ENCODE peak calls at places on chromosome 16, in nine cellular contexts. W, Y, H, V, T, D, C, K and U are unnamed samples.

GRCh38 chr16:68889508-68890150 is 46.3 kb downstream of the TANGO6 start:
- DNase-seq in W (no peak), Y (no peak), H (no peak), V (no peak), T (no peak), D (no peak), C (no peak), K (no peak), U (no peak)

GRCh38 chr16:72985148-72985882 is 62.6 kb downstream of the ZFHX3 start:
- DNase-seq in W (no peak), Y (no peak), H (no peak), V (no peak), T (no peak), D (peak), C (peak), K (no peak), U (no peak)

GRCh38 chr16:72952404-72953301 is 95.3 kb downstream of the ZFHX3 start:
- DNase-seq in W (no peak), Y (no peak), H (peak), V (no peak), T (no peak), D (peak), C (no peak), K (no peak), U (no peak)

GRCh38 chr16:30533748-30534367 is 800 bp downstream of the ZNF747 start:
- DNase-seq in W (no peak), Y (no peak), H (no peak), V (no peak), T (no peak), D (no peak), C (no peak), K (no peak), U (no peak)

GRCh38 chr16:3170440-3171180 is 17.4 kb upstream of the OR1F1 start:
- DNase-seq in W (no peak), Y (no peak), H (no peak), V (no peak), T (no peak), D (no peak), C (no peak), K (no peak), U (no peak)

GRCh38 chr16:4792951-4793513 is 2.1 kb upstream of the SMIM22 start:
- DNase-seq in W (no peak), Y (no peak), H (no peak), V (no peak), T (no peak), D (no peak), C (no peak), K (no peak), U (no peak)

GRCh38 chr16:69804283-69804682 is 42.2 kb downstream of the WWP2 start:
- DNase-seq in W (no peak), Y (no peak), H (no peak), V (no peak), T (no peak), D (no peak), C (no peak), K (no peak), U (no peak)

GRCh38 chr16:55033225-55034156 is 102.8 kb downstream of the IRX5 start:
- DNase-seq in W (no peak), Y (no peak), H (no peak), V (no peak), T (no peak), D (no peak), C (no peak), K (no peak), U (peak)

GRCh38 chr16:27238016-27238587 is 30.5 kb downstream of the NSMCE1 start:
- DNase-seq in W (no peak), Y (no peak), H (no peak), V (no peak), T (no peak), D (no peak), C (no peak), K (peak), U (no peak)

GRCh38 chr16:29308644-29309546 is 97.6 kb downstream of the NPIPB11 start:
- DNase-seq in W (no peak), Y (no peak), H (no peak), V (no peak), T (no peak), D (no peak), C (no peak), K (no peak), U (no peak)